ENCODE peak calls at places on chromosomes 13 and 19, in eight cellular contexts. P is nephron progenitor cell, H is breast epithelium, Z is left lung, O is fibroblast of lung, L is A549, W is brain microvascular endothelial cell, F is heart left ventricle. S is an unnamed sample.

GRCh38 chr19:56115490-56115889 is 5.6 kb downstream of the ZNF787 start:
- DNase-seq in P (no peak), H (no peak), Z (no peak), O (no peak), L (no peak), W (no peak), F (no peak), S (no peak)

GRCh38 chr19:55692681-55693081 is 17.7 kb downstream of the EPN1 start:
- DNase-seq in P (no peak), H (no peak), Z (peak; percentile 72), O (no peak), L (no peak), W (no peak), F (peak; percentile 14), S (no peak)

GRCh38 chr13:24280722-24281121 is 28.7 kb upstream of the C1QTNF9 start:
- DNase-seq in P (no peak), H (no peak), Z (peak; percentile 76), O (no peak), L (no peak), W (no peak), F (no peak), S (no peak)

GRCh38 chr19:38514812-38515633 is 81.5 kb downstream of the RYR1 start:
- DNase-seq in P (peak; percentile 83), H (peak; percentile 50), Z (peak; percentile 92), O (peak; percentile 33), L (peak; percentile 83), W (peak; percentile 24), F (peak; percentile 61), S (no peak)

GRCh38 chr19:1941146-1942077 is at the start of gene CSNK1G2:
- DNase-seq in P (peak; percentile 37), H (peak; percentile 41), Z (peak; percentile 83), O (no peak), L (no peak), W (no peak), F (no peak), S (no peak)

GRCh38 chr13:50144473-50145160 is 129.4 kb downstream of the KCNRG start:
- DNase-seq in P (no peak), H (no peak), Z (no peak), O (no peak), L (no peak), W (no peak), F (no peak), S (no peak)

GRCh38 chr19:17681505-17682125 is 6.5 kb downstream of the UNC13A start:
- DNase-seq in P (peak; percentile 89), H (no peak), Z (no peak), O (peak; percentile 43), L (no peak), W (peak; percentile 31), F (peak; percentile 38), S (no peak)

GRCh38 chr13:67228031-67228430 is 2.1 kb downstream of the PCDH9 start:
- DNase-seq in P (no peak), H (no peak), Z (no peak), O (no peak), L (no peak), W (no peak), F (no peak), S (no peak)

GRCh38 chr13:31046711-31047279 is 114.3 kb downstream of the TEX26 start:
- DNase-seq in P (no peak), H (no peak), Z (no peak), O (peak; percentile 53), L (no peak), W (peak; percentile 23), F (peak; percentile 45), S (no peak)

GRCh38 chr19:39093761-39094160 is 9.6 kb downstream of the ACP7 start:
- DNase-seq in P (no peak), H (no peak), Z (no peak), O (peak; percentile 59), L (peak; percentile 48), W (no peak), F (no peak), S (no peak)

GRCh38 chr19:46447006-46447405 is 18.3 kb upstream of the PNMA8C start:
- DNase-seq in P (no peak), H (no peak), Z (no peak), O (no peak), L (no peak), W (no peak), F (no peak), S (no peak)

GRCh38 chr19:32061304-32061703 is 284.1 kb upstream of the ZNF507 start:
- DNase-seq in P (no peak), H (peak; percentile 27), Z (no peak), O (no peak), L (no peak), W (no peak), F (no peak), S (no peak)

DNA sequence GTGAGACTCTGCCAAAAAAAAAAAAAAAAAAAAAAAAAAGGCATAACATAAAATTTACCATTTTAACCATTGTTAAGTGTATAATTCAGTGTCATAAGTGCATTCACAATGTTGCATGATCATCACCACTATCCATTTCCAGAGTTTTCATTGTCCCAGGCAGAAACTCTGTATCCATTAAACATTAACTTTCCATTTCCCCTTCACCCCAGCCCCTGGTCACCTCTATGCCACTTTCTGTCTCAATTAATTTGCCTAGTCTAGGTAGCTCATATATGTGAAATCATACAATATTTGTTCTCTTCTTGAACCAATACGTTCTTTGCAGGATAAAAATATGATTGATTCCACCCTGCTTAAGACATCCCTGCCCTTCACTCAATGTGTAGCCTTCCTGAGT is 31.0 kb upstream of the VWA8 start:
- DNase-seq in P (no peak), H (no peak), Z (no peak), O (no peak), L (no peak), W (no peak), F (no peak), S (no peak)
- TF ChIP-seq CTCF in P (no peak), H (no peak), Z (no peak), O (no peak), L (no peak), W (no peak), F (no peak), S (no peak)

GRCh38 chr19:10895920-10896319 is 24.6 kb downstream of the CARM1 start:
- DNase-seq in P (peak; percentile 31), H (no peak), Z (no peak), O (no peak), L (no peak), W (no peak), F (no peak), S (no peak)
- TF ChIP-seq CTCF in P (no peak), H (no peak), Z (no peak), O (no peak), L (no peak), W (peak; percentile 41), F (no peak), S (no peak)

GRCh38 chr19:24086974-24087595 is at the start of gene ZNF254:
- DNase-seq in P (peak; percentile 83), H (peak; percentile 88), Z (peak; percentile 89), O (peak; percentile 96), L (peak; percentile 98), W (peak; percentile 97), F (peak; percentile 96), S (peak; percentile 95)
- TF ChIP-seq CTCF in P (no peak), H (no peak), Z (no peak), O (no peak), L (no peak), W (peak; percentile 5), F (no peak), S (no peak)

GRCh38 chr19:6071103-6071485 is 39.2 kb downstream of the RFX2 start:
- DNase-seq in P (no peak), H (peak; percentile 16), Z (no peak), O (peak; percentile 87), L (no peak), W (no peak), F (no peak), S (no peak)

GRCh38 chr19:6068711-6069110 is 41.6 kb downstream of the RFX2 start:
- DNase-seq in P (no peak), H (no peak), Z (no peak), O (no peak), L (no peak), W (no peak), F (no peak), S (no peak)

GRCh38 chr19:6069268-6069771 is 41.0 kb downstream of the RFX2 start:
- DNase-seq in P (no peak), H (no peak), Z (no peak), O (no peak), L (no peak), W (no peak), F (no peak), S (no peak)

GRCh38 chr19:6071840-6072239 is 38.5 kb downstream of the RFX2 start:
- DNase-seq in P (no peak), H (no peak), Z (no peak), O (no peak), L (no peak), W (no peak), F (no peak), S (no peak)

GRCh38 chr19:6070179-6071102 is 39.9 kb downstream of the RFX2 start:
- DNase-seq in P (no peak), H (peak; percentile 12), Z (no peak), O (no peak), L (no peak), W (no peak), F (no peak), S (no peak)
- TF ChIP-seq CTCF in P (no peak), H (no peak), Z (no peak), O (no peak), L (no peak), W (no peak), F (no peak), S (no peak)

DNA sequence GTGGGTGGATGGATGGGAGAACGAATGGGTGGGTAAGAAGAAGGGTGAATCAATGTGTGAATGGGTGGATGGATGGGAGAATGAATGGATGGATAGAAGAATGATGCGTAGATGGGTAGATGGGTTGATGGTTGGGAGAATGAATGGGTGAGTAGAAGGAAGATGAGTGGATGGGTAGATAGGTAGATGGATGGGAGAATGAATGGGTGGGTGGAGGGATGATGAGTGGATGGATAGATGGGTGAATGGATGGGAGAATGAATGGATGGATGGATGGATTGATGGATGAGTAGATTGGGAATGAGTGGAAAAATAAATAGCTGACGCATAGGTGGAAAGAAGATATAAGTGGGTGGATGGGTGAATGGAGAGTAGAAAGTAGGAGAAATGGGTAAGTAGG is 16.5 kb downstream of the VSTM2B start:
- DNase-seq in P (no peak), H (no peak), Z (no peak), O (no peak), L (no peak), W (no peak), F (no peak), S (no peak)
- TF ChIP-seq CTCF in P (no peak), H (no peak), Z (no peak), O (no peak), L (no peak), W (no peak), F (no peak), S (no peak)

S was measured in GM12864.